ENCODE peak calls at places on chromosome 1, in four cellular contexts. E is AG08396, O is GM12891, N is GM13977. U is an unnamed sample.

GRCh38 chr1:199472025-199472424 is 555.5 kb upstream of the NR5A2 start:
- DNase-seq in E (no peak), O (no peak), N (no peak), U (no peak)

GRCh38 chr1:87766737-87767136 is 438.1 kb downstream of the LMO4 start:
- DNase-seq in E (no peak), O (no peak), N (no peak), U (no peak)

GRCh38 chr1:78619029-78619428 is 1.2 kb upstream of the IFI44L start:
- DNase-seq in E (no peak), O (no peak), N (no peak), U (no peak)

GRCh38 chr1:62613325-62613727 is 16.0 kb downstream of the ANGPTL3 start:
- DNase-seq in E (no peak), O (no peak), N (no peak), U (peak; percentile 29)

GRCh38 chr1:12630946-12631540 is 12.8 kb upstream of the AADACL4 start:
- DNase-seq in E (no peak), O (no peak), N (no peak), U (no peak)

GRCh38 chr1:180636138-180636537 is 4.3 kb downstream of the XPR1 start:
- DNase-seq in E (no peak), O (no peak), N (no peak), U (no peak)

GRCh38 chr1:91799863-91800262 is 86.1 kb downstream of the TGFBR3 start:
- DNase-seq in E (no peak), O (no peak), N (no peak), U (no peak)

GRCh38 chr1:24987424-24987823 is 57.3 kb upstream of the RUNX3 start:
- DNase-seq in E (no peak), O (no peak), N (no peak), U (no peak)

GRCh38 chr1:28163496-28164120 is 12.9 kb downstream of the PTAFR start:
- DNase-seq in E (no peak), O (no peak), N (no peak), U (no peak)

GRCh38 chr1:241749041-241749798 is 97.1 kb downstream of the WDR64 start:
- DNase-seq in E (no peak), O (no peak), N (no peak), U (no peak)

GRCh38 chr1:176118985-176119384 is 88.1 kb downstream of the COP1 start:
- DNase-seq in E (peak; percentile 3), O (no peak), N (no peak), U (no peak)

GRCh38 chr1:65156910-65157545 is 9.0 kb downstream of the AK4 start:
- DNase-seq in E (no peak), O (no peak), N (no peak), U (no peak)

GRCh38 chr1:31627301-31627929 is 9.9 kb downstream of the HCRTR1 start:
- DNase-seq in E (no peak), O (no peak), N (no peak), U (no peak)

GRCh38 chr1:31586376-31587327 is 10.3 kb downstream of the TINAGL1 start:
- DNase-seq in E (no peak), O (no peak), N (no peak), U (no peak)

GRCh38 chr1:246427611-246428010 is 79.5 kb downstream of the SMYD3 start:
- DNase-seq in E (no peak), O (no peak), N (no peak), U (no peak)

GRCh38 chr1:207181838-207182237 is 77.8 kb downstream of the C4BPA start:
- DNase-seq in E (no peak), O (no peak), N (no peak), U (no peak)